ENCODE peak calls at places on chromosome 10, in five cellular contexts. F, O, N, U and M are unnamed samples.

GRCh38 chr10:14918964-14919363 is 34.9 kb downstream of the DCLRE1C start:
- DNase-seq in O (no peak), U (no peak), N (no peak), F (no peak), M (no peak)

GRCh38 chr10:126058104-126058503 is 161.7 kb downstream of the FANK1 start:
- DNase-seq in N (no peak), F (no peak), U (no peak), O (no peak), M (no peak)

GRCh38 chr10:77619964-77620703 is 17.5 kb downstream of the KCNMA1 start:
- DNase-seq in O (no peak), N (no peak), F (no peak), U (no peak), M (no peak)

GRCh38 chr10:109127363-109127762 is 795.9 kb downstream of the XPNPEP1 start:
- DNase-seq in N (no peak), O (no peak), U (no peak), F (no peak), M (no peak)

GRCh38 chr10:62121197-62121550 is 147.5 kb downstream of the RTKN2 start:
- DNase-seq in U (no peak), O (no peak), N (no peak), F (no peak), M (no peak)

GRCh38 chr10:121597504-121598241 is 571 bp downstream of the FGFR2 start:
- DNase-seq in U (no peak), O (peak; percentile 51), F (no peak), N (no peak), M (peak; percentile 72)

GRCh38 chr10:95395947-95396449 is 105.2 kb upstream of the PDLIM1 start:
- DNase-seq in U (no peak), F (no peak), N (no peak), O (no peak), M (no peak)

GRCh38 chr10:93413252-93413689 is 68.9 kb downstream of the MYOF start:
- DNase-seq in U (no peak), O (no peak), F (no peak), N (no peak), M (no peak)

GRCh38 chr10:77774940-77775391 is 137.4 kb upstream of the KCNMA1 start:
- DNase-seq in U (no peak), N (peak; percentile 22), F (no peak), O (no peak), M (peak; percentile 37)

GRCh38 chr10:25294032-25294926 is 119.5 kb downstream of the GPR158 start:
- DNase-seq in O (no peak), N (peak; percentile 3), F (no peak), U (no peak), M (no peak)

GRCh38 chr10:62464308-62464707 is 90.1 kb downstream of the ZNF365 start:
- DNase-seq in U (no peak), N (no peak), F (no peak), O (no peak), M (no peak)

GRCh38 chr10:11218395-11218794 is 200.7 kb downstream of the CELF2 start:
- DNase-seq in F (no peak), U (no peak), O (no peak), N (no peak), M (no peak)

GRCh38 chr10:121216721-121217181 is 365.6 kb downstream of the WDR11 start:
- DNase-seq in F (no peak), N (no peak), U (no peak), O (no peak), M (no peak)

GRCh38 chr10:37434091-37434490 is 308.7 kb downstream of the ANKRD30A start:
- DNase-seq in N (no peak), O (no peak), U (no peak), F (no peak), M (no peak)

GRCh38 chr10:99276848-99277486 is 41.3 kb upstream of the HPSE2 start:
- DNase-seq in F (no peak), U (peak; percentile 23), O (no peak), N (peak; percentile 17), M (no peak)

GRCh38 chr10:45557275-45557905 is 115.2 kb downstream of the ZFAND4 start:
- DNase-seq in F (no peak), U (peak; percentile 58), N (peak; percentile 49), O (no peak), M (peak; percentile 19)

GRCh38 chr10:71533936-71534335 is 137.2 kb downstream of the CDH23 start:
- DNase-seq in N (no peak), O (no peak), F (no peak), U (no peak), M (no peak)

GRCh38 chr10:16787361-16787791 is 29.8 kb downstream of the RSU1 start:
- DNase-seq in F (no peak), N (no peak), U (no peak), O (no peak), M (no peak)

GRCh38 chr10:77201135-77202111 is 436.2 kb downstream of the KCNMA1 start:
- DNase-seq in F (no peak), N (no peak), U (no peak), O (no peak), M (no peak)

GRCh38 chr10:11177926-11178453 is 160.3 kb downstream of the CELF2 start:
- DNase-seq in O (no peak), F (no peak), U (peak; percentile 46), N (no peak), M (no peak)

GRCh38 chr10:114681542-114681941 is 23.5 kb upstream of the ABLIM1 start:
- DNase-seq in U (no peak), F (no peak), N (no peak), O (no peak), M (no peak)

GRCh38 chr10:130027716-130028464 is 63.8 kb upstream of the EBF3 start:
- DNase-seq in O (no peak), F (no peak), U (no peak), N (peak; percentile 4), M (no peak)

GRCh38 chr10:48547061-48547895 is 57.6 kb downstream of the ARHGAP22 start:
- DNase-seq in F (no peak), O (no peak), U (no peak), N (no peak), M (no peak)

GRCh38 chr10:29119374-29119773 is 169.5 kb upstream of the LYZL1 start:
- DNase-seq in N (peak; percentile 46), F (no peak), U (peak; percentile 59), O (peak; percentile 91), M (peak; percentile 64)

GRCh38 chr10:11050301-11051000 is 32.8 kb downstream of the CELF2 start:
- DNase-seq in U (no peak), F (no peak), N (no peak), O (no peak), M (no peak)

GRCh38 chr10:33463011-33463410 is 128.5 kb upstream of the NRP1 start:
- DNase-seq in O (no peak), N (no peak), U (no peak), F (no peak), M (no peak)

GRCh38 chr10:74306227-74306982 is 155.4 kb downstream of the ADK start:
- DNase-seq in N (no peak), F (no peak), O (no peak), U (no peak), M (no peak)

GRCh38 chr10:61623101-61623500 is 39.6 kb upstream of the CABCOCO1 start:
- DNase-seq in O (no peak), N (no peak), F (no peak), U (no peak), M (no peak)

GRCh38 chr10:76393875-76394706 is 962.7 kb downstream of the LRMDA start:
- DNase-seq in N (no peak), O (no peak), F (no peak), U (no peak), M (no peak)

GRCh38 chr10:100101526-100102076 is 19.9 kb upstream of the CPN1 start:
- DNase-seq in F (no peak), U (no peak), N (peak; percentile 100), O (no peak), M (no peak)

GRCh38 chr10:89734616-89735015 is 33.2 kb downstream of the KIF20B start:
- DNase-seq in F (no peak), N (no peak), O (no peak), U (no peak), M (no peak)

GRCh38 chr10:89744021-89744420 is 42.6 kb downstream of the KIF20B start:
- DNase-seq in F (no peak), O (no peak), U (no peak), N (no peak), M (no peak)

GRCh38 chr10:89741126-89741762 is 39.9 kb downstream of the KIF20B start:
- DNase-seq in O (peak; percentile 39), N (no peak), U (peak; percentile 29), F (no peak), M (no peak)

DNA sequence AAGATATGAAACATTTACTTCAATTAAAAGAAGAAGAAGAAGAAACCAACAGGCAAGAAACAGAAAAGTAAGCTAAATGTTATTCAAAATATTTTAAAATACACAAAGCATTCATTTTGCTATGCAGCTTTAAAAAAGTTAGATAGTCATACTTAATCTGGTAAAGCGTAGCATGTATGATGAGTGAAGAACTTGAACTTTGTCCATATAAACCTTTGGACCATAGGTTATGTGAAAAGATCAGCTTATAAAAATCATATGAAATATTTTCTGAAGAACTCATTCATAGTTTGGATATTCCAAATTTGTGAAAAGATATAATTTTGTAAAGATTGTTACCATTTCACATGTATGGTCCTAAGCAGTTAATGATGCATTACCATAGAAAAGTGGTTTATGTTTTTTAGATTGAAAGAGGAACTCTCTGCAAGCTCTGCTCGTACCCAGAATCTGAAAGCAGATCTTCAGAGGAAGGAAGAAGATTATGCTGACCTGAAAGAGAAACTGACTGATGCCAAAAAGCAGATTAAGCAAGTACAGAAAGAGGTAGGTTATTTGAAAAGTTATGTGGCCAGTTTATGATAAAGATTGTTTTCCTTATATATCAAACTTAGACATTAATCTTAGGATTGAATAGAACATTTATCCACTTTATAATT is 37.3 kb downstream of the KIF20B start:
- DNase-seq in F (peak; percentile 55), U (no peak), O (no peak), N (no peak), M (no peak)
- TF ChIP-seq ATF2 in F (no peak), U (no peak), O (no peak), N (no peak), M (no peak)

DNA sequence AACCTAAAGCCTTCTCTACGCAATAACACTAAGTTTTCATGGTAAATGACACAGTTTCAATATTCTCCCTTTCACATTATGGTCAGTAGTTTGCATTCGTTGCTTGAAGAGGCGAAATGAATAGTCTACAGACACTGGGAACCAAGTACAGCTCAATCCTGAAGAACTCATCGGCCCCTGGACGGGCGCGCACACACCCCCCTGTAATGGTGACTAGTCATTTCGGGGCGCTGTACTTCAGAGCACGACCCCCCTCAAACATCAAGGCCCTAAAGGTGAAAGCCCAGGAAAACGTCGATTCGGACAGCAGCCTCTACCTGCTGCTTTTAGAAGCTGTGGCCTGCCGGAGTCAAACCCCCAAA is 1.0 kb downstream of the NT5C2 start:
- DNase-seq in O (no peak), N (no peak), F (no peak), U (peak; percentile 20), M (no peak)
- TF ChIP-seq ATF2 in O (no peak), N (no peak), F (no peak), U (no peak), M (no peak)

GRCh38 chr10:80204193-80204714 is 1.1 kb downstream of the ANXA11 start:
- DNase-seq in O (peak; percentile 24), N (peak; percentile 16), U (no peak), F (no peak), M (no peak)
- TF ChIP-seq ATF2 in O (no peak), N (no peak), U (no peak), F (no peak), M (no peak)

DNA sequence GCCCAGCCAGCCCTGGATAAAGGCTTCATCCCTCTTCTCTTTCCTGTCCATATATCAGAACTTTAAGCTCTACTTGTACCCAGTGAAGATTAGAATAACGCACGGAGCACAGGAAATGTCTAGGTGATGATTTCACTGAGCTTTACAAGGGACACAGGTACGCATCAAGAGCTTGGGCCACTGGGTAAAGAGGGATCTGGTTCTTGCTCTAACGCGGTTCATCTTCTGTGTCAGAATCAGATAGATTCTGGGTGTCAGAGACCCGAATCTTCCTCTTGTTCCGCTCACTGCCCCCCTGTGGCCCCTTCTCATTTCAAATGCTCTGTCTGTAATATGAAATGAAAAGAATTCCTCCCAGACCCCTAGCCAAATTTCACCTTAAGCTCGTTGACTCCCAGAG is 24.7 kb downstream of the IL2RA start:
- DNase-seq in N (no peak), F (no peak), O (no peak), U (no peak), M (no peak)
- TF ChIP-seq ATF2 in N (no peak), F (no peak), O (no peak), U (no peak), M (no peak)